ENCODE peak calls at places on chromosomes 7 and 10, in seven cellular contexts. E is HCT116, U is K562, I is SK-N-SH, S is H1, B is HepG2, P is GM12878. M is an unnamed sample.

GRCh38 chr10:3745582-3745981 is 39.4 kb downstream of the KLF6 start:
- DNase-seq in S (no peak), P (no peak), E (no peak), U (no peak), B (no peak), I (no peak), M (no peak)

GRCh38 chr7:18772567-18772965 is 277.0 kb downstream of the HDAC9 start:
- DNase-seq in I (no peak), B (no peak), E (no peak), U (no peak), S (no peak), P (no peak), M (no peak)

GRCh38 chr10:4121531-4122380 is 336.7 kb upstream of the KLF6 start:
- DNase-seq in I (no peak), U (no peak), E (no peak), S (no peak), P (peak; percentile 48), B (no peak), M (no peak)

GRCh38 chr10:96863922-96864543 is 31.9 kb downstream of the LCOR start:
- DNase-seq in P (peak; percentile 40), U (peak; percentile 22), B (peak; percentile 94), I (no peak), S (no peak), E (peak; percentile 65), M (peak; percentile 94)

GRCh38 chr7:151135866-151136514 is 31.5 kb downstream of the GBX1 start:
- DNase-seq in I (no peak), S (no peak), U (no peak), P (no peak), E (no peak), B (no peak), M (no peak)

GRCh38 chr10:79031723-79032122 is 37.0 kb upstream of the ZMIZ1 start:
- DNase-seq in E (no peak), S (no peak), B (no peak), P (no peak), U (no peak), I (no peak), M (no peak)

GRCh38 chr10:63501954-63502353 is 19.2 kb upstream of the REEP3 start:
- DNase-seq in P (no peak), U (no peak), E (no peak), B (no peak), S (no peak), I (no peak), M (no peak)

GRCh38 chr10:5862360-5862929 is 27.2 kb downstream of the ANKRD16 start:
- DNase-seq in U (no peak), P (peak; percentile 94), S (no peak), I (no peak), E (no peak), B (peak; percentile 28), M (no peak)

GRCh38 chr7:5382281-5383041 is 41.2 kb downstream of the TNRC18 start:
- DNase-seq in E (no peak), P (no peak), B (no peak), S (peak; percentile 80), I (peak; percentile 97), U (peak; percentile 52), M (no peak)

GRCh38 chr7:84207025-84207424 is 12.4 kb upstream of the SEMA3A start:
- DNase-seq in P (no peak), E (no peak), U (no peak), B (no peak), I (no peak), S (no peak), M (no peak)

GRCh38 chr10:74510594-74510993 is 315.8 kb upstream of the KAT6B start:
- DNase-seq in S (no peak), E (no peak), B (peak; percentile 20), P (no peak), I (no peak), U (no peak), M (no peak)

GRCh38 chr10:91051834-91052233 is 130.9 kb upstream of the ANKRD1 start:
- DNase-seq in E (no peak), I (no peak), B (no peak), S (no peak), U (no peak), P (no peak), M (no peak)

GRCh38 chr7:651032-651728 is 75.3 kb upstream of the DNAAF5 start:
- DNase-seq in U (no peak), P (no peak), S (no peak), I (no peak), B (no peak), E (no peak), M (no peak)

GRCh38 chr10:15791816-15792524 is 68.3 kb downstream of the MINDY3 start:
- DNase-seq in S (no peak), B (no peak), U (no peak), I (no peak), E (no peak), P (no peak), M (no peak)

GRCh38 chr7:47520408-47520807 is 61.5 kb downstream of the TNS3 start:
- DNase-seq in P (no peak), U (no peak), S (no peak), E (no peak), I (no peak), B (peak; percentile 39), M (no peak)

GRCh38 chr10:119401671-119402395 is 140.7 kb downstream of the RGS10 start:
- DNase-seq in S (no peak), I (no peak), E (peak; percentile 53), B (peak; percentile 35), U (peak; percentile 26), P (no peak), M (no peak)

GRCh38 chr10:76885815-76886214 is 751.8 kb downstream of the KCNMA1 start:
- DNase-seq in S (no peak), U (no peak), I (no peak), B (no peak), E (no peak), P (no peak), M (no peak)

GRCh38 chr10:28220811-28221210 is 82.1 kb downstream of the MPP7 start:
- DNase-seq in E (no peak), I (no peak), P (no peak), B (no peak), U (no peak), S (no peak), M (no peak)

GRCh38 chr7:122675011-122675410 is 23.9 kb downstream of the RNF133 start:
- DNase-seq in I (no peak), U (no peak), E (no peak), P (no peak), B (no peak), S (no peak), M (peak; percentile 38)

GRCh38 chr10:12351447-12351846 is 2.1 kb downstream of the CAMK1D start:
- DNase-seq in B (no peak), S (no peak), U (no peak), P (no peak), I (no peak), E (no peak), M (no peak)

GRCh38 chr7:125695631-125696030 is 766.0 kb upstream of the POT1 start:
- DNase-seq in B (no peak), U (no peak), E (no peak), P (no peak), I (peak; percentile 45), S (no peak), M (no peak)

GRCh38 chr10:60718891-60719290 is 59.4 kb upstream of the CDK1 start:
- DNase-seq in E (no peak), I (no peak), P (no peak), S (no peak), B (no peak), U (no peak), M (no peak)

GRCh38 chr10:3835770-3836169 is 50.8 kb upstream of the KLF6 start:
- DNase-seq in B (no peak), P (no peak), E (no peak), I (peak; percentile 37), S (no peak), U (peak; percentile 49), M (no peak)

GRCh38 chr10:111493024-111493625 is 416.3 kb downstream of the ADRA2A start:
- DNase-seq in S (no peak), B (no peak), E (no peak), P (no peak), U (no peak), I (no peak), M (no peak)

GRCh38 chr10:111488668-111489067 is 411.8 kb downstream of the ADRA2A start:
- DNase-seq in S (no peak), B (no peak), I (no peak), U (no peak), E (no peak), P (no peak), M (no peak)

GRCh38 chr10:111486346-111486745 is 409.5 kb downstream of the ADRA2A start:
- DNase-seq in I (no peak), P (no peak), S (no peak), B (no peak), U (no peak), E (no peak), M (no peak)

GRCh38 chr10:111491154-111491553 is 414.3 kb downstream of the ADRA2A start:
- DNase-seq in I (no peak), B (no peak), U (no peak), S (no peak), P (no peak), E (no peak), M (no peak)
- TF ChIP-seq JUND in I (no peak), B (no peak), U (no peak), S (no peak), P (no peak), E (no peak), M (no peak)

GRCh38 chr7:23117841-23118240 is 12.3 kb downstream of the KLHL7 start:
- DNase-seq in S (no peak), B (no peak), P (no peak), E (no peak), U (no peak), I (no peak), M (no peak)
- TF ChIP-seq JUND in S (no peak), B (no peak), P (no peak), E (no peak), U (no peak), I (no peak), M (no peak)

GRCh38 chr7:97419898-97420297 is 302.4 kb downstream of the SDHAF3 start:
- DNase-seq in B (no peak), U (no peak), P (no peak), S (no peak), I (no peak), E (no peak), M (no peak)

GRCh38 chr7:97421307-97421905 is 303.9 kb downstream of the SDHAF3 start:
- DNase-seq in B (no peak), P (no peak), U (no peak), I (no peak), E (no peak), S (no peak), M (no peak)

GRCh38 chr7:97422046-97422445 is 304.5 kb downstream of the SDHAF3 start:
- DNase-seq in U (no peak), S (no peak), I (no peak), B (no peak), P (no peak), E (no peak), M (no peak)

DNA sequence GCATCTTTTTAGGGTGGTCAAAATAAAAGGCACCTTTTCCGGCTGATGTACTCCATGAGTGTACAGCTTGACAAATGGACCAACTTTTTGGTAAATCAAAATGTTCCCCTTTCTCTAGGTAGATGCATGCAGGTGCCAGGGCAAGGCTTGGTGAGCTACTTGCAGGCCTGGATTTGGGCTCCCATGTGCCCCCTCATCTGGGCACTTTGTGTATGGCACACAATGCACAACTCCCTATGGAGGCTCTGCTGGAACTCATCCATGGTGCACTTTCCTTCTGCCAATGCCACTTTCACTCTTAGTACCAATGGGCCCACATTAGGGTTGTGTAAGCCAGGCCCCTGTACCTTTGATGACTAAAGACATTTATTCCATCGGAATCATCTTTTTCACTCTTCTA is 300.8 kb downstream of the SDHAF3 start:
- DNase-seq in U (no peak), S (peak; percentile 51), B (no peak), E (peak; percentile 8), I (peak; percentile 20), P (no peak), M (no peak)
- TF ChIP-seq JUND in U (no peak), S (no peak), B (no peak), E (no peak), I (no peak), P (no peak), M (no peak)

GRCh38 chr7:81600608-81601007 is 169.2 kb downstream of the HGF start:
- DNase-seq in S (no peak), U (no peak), B (no peak), I (no peak), P (no peak), E (no peak), M (no peak)
- TF ChIP-seq JUND in S (no peak), U (no peak), B (no peak), I (peak; percentile 86), P (no peak), E (no peak), M (no peak)

M was measured in T47D.